ENCODE peak calls at places on chromosome 14, in four cellular contexts. U is stimulated activated CD4-positive, alpha-beta T cell treated with anti-CD3 and anti-CD28 coated beads, Interleukin-1b, Interleukin-23, amount 100 ng/mL, for 1 hour; R is activated CD4-positive, alpha-beta T cell treated with anti-CD3 and anti-CD28 coated beads, Interleukin-2, amount 10 ng/mL, durations not matched to agents 7 days and 5 days; X is HTR-8/SVneo. I is an unnamed sample.

GRCh38 chr14:49497725-49498348 is 88.3 kb downstream of the RPS29 start:
- DNase-seq in U (no peak), R (peak), X (peak), I (peak)

GRCh38 chr14:104634031-104634760 is 29.6 kb upstream of the TMEM179 start:
- DNase-seq in U (no peak), R (no peak), X (no peak), I (no peak)

GRCh38 chr14:73763396-73763795 is 49.2 kb upstream of the PNMA1 start:
- DNase-seq in U (no peak), R (no peak), X (no peak), I (no peak)

GRCh38 chr14:30779210-30779609 is 95.1 kb upstream of the COCH start:
- DNase-seq in U (no peak), R (no peak), X (no peak), I (no peak)

GRCh38 chr14:105865266-105865903 is 339.0 kb downstream of the TMEM121 start:
- DNase-seq in U (no peak), R (peak), X (no peak), I (no peak)

GRCh38 chr14:28766505-28767238 is at the start of gene FOXG1:
- DNase-seq in U (no peak), R (no peak), X (peak), I (no peak)

GRCh38 chr14:75646762-75647161 is 13.9 kb downstream of the ERG28 start:
- DNase-seq in U (no peak), R (no peak), X (no peak), I (no peak)

GRCh38 chr14:85088231-85088630 is 441.7 kb upstream of the FLRT2 start:
- DNase-seq in U (no peak), R (no peak), X (no peak), I (no peak)

GRCh38 chr14:74362361-74362915 is 14.2 kb downstream of the VRTN start:
- DNase-seq in U (peak), R (peak), X (peak), I (peak)

GRCh38 chr14:99511421-99512109 is 30.4 kb downstream of the CCNK start:
- DNase-seq in U (no peak), R (no peak), X (no peak), I (no peak)

GRCh38 chr14:32080001-32080510 is 3.0 kb downstream of the ARHGAP5 start:
- DNase-seq in U (no peak), R (no peak), X (no peak), I (no peak)

GRCh38 chr14:103857256-103857655 is 9.9 kb upstream of the PPP1R13B start:
- DNase-seq in U (no peak), R (no peak), X (no peak), I (no peak)

GRCh38 chr14:26522985-26523384 is 74.8 kb downstream of the NOVA1 start:
- DNase-seq in U (no peak), R (no peak), X (no peak), I (no peak)

GRCh38 chr14:56297449-56297848 is 179.2 kb downstream of the PELI2 start:
- DNase-seq in U (no peak), R (no peak), X (no peak), I (no peak)

GRCh38 chr14:92880351-92880750 is 42.6 kb upstream of the CHGA start:
- DNase-seq in U (no peak), R (no peak), X (no peak), I (no peak)

GRCh38 chr14:98769326-98769725 is 502.7 kb downstream of the BCL11B start:
- DNase-seq in U (no peak), R (no peak), X (no peak), I (no peak)

GRCh38 chr14:31954991-31955390 is 122.1 kb upstream of the ARHGAP5 start:
- DNase-seq in U (no peak), R (no peak), X (no peak), I (no peak)

I was measured in AML-193.